ENCODE peak calls at places on chromosomes 6 and 20, in five cellular contexts. K, V, X, A and Y are unnamed samples.

GRCh38 chr6:71446084-71446869 is 157.7 kb downstream of the OGFRL1 start:
- DNase-seq in K (no peak), X (no peak), A (no peak), V (no peak), Y (no peak)

GRCh38 chr20:42594659-42595058 is 595.0 kb downstream of the PTPRT start:
- DNase-seq in V (no peak), K (no peak), A (no peak), X (no peak), Y (no peak)

GRCh38 chr20:24658920-24659660 is 189.7 kb downstream of the SYNDIG1 start:
- DNase-seq in K (no peak), X (peak), V (no peak), A (no peak), Y (no peak)

GRCh38 chr6:113414511-113414910 is 442.6 kb upstream of the MARCKS start:
- DNase-seq in A (no peak), V (peak), K (peak), X (no peak), Y (peak)

GRCh38 chr20:16544949-16545348 is 28.3 kb downstream of the KIF16B start:
- DNase-seq in A (no peak), V (no peak), K (no peak), X (no peak), Y (no peak)

GRCh38 chr20:54476336-54476928 is 1.0 kb downstream of the DOK5 start:
- DNase-seq in V (no peak), X (no peak), K (no peak), A (no peak), Y (no peak)

GRCh38 chr6:22442826-22443225 is 126.5 kb upstream of the HDGFL1 start:
- DNase-seq in A (no peak), V (no peak), X (no peak), K (no peak), Y (no peak)

GRCh38 chr6:87700729-87701675 is 1.0 kb downstream of the AKIRIN2 start:
- DNase-seq in V (peak), X (peak), K (peak), A (no peak), Y (peak)

GRCh38 chr6:34150766-34151165 is 4.9 kb upstream of the GRM4 start:
- DNase-seq in X (no peak), A (no peak), V (no peak), K (no peak), Y (no peak)

GRCh38 chr20:45067558-45067957 is 33.4 kb downstream of the KCNS1 start:
- DNase-seq in V (no peak), X (no peak), K (no peak), A (no peak), Y (no peak)

GRCh38 chr20:6490849-6491248 is 276.6 kb upstream of the BMP2 start:
- DNase-seq in A (no peak), X (no peak), V (no peak), K (no peak), Y (no peak)

GRCh38 chr6:88780714-88781389 is 182.6 kb downstream of the RNGTT start:
- DNase-seq in K (peak), V (peak), X (no peak), A (no peak), Y (peak)

GRCh38 chr6:168097621-168098430 is 18.8 kb upstream of the FRMD1 start:
- DNase-seq in X (peak), K (no peak), A (no peak), V (no peak), Y (no peak)

GRCh38 chr20:5234158-5234557 is 82.6 kb downstream of the PROKR2 start:
- DNase-seq in A (no peak), K (no peak), X (no peak), V (no peak), Y (no peak)

GRCh38 chr20:36313936-36314335 is 7.8 kb downstream of the DLGAP4 start:
- DNase-seq in V (no peak), X (no peak), K (no peak), A (no peak), Y (no peak)

GRCh38 chr20:47043076-47043475 is 148.4 kb downstream of the EYA2 start:
- DNase-seq in V (no peak), A (no peak), X (no peak), K (no peak), Y (no peak)

GRCh38 chr6:144634371-144634770 is 349.2 kb downstream of the UTRN start:
- DNase-seq in K (no peak), A (no peak), V (no peak), X (no peak), Y (no peak)

GRCh38 chr6:21808551-21809181 is 215.1 kb downstream of the SOX4 start:
- DNase-seq in V (no peak), X (no peak), K (no peak), A (no peak), Y (no peak)

GRCh38 chr6:107576852-107577251 is 86.9 kb downstream of the SOBP start:
- DNase-seq in K (peak), X (no peak), A (no peak), V (no peak), Y (peak)

GRCh38 chr6:157323924-157324276 is 581 bp upstream of the TMEM242 start:
- DNase-seq in V (peak), A (no peak), K (peak), X (peak), Y (peak)